ENCODE peak calls at places on chromosome 6, in seven cellular contexts. A is astrocyte, Y is right lobe of liver, O is left ventricle myocardium inferior, N is NB4, K is heart right ventricle, D is fibroblast of the aortic adventitia. U is an unnamed sample.

GRCh38 chr6:363909-364308 is 27.6 kb upstream of the IRF4 start:
- DNase-seq in A (no peak), Y (peak; percentile 40), O (peak; percentile 11), N (no peak), K (no peak), D (no peak), U (no peak)

GRCh38 chr6:118584906-118585305 is 36.8 kb downstream of the PLN start:
- DNase-seq in A (no peak), Y (no peak), O (no peak), N (no peak), K (no peak), D (no peak), U (no peak)

GRCh38 chr6:89310929-89311328 is 4.2 kb downstream of the GABRR2 start:
- DNase-seq in A (peak; percentile 30), Y (no peak), O (no peak), N (no peak), K (no peak), D (peak; percentile 7), U (no peak)

GRCh38 chr6:15061176-15061575 is 184.7 kb upstream of the JARID2 start:
- DNase-seq in A (no peak), Y (no peak), O (no peak), N (no peak), K (no peak), D (no peak), U (no peak)

GRCh38 chr6:109705258-109705657 is 14.2 kb downstream of the FIG4 start:
- DNase-seq in A (peak; percentile 64), Y (peak; percentile 77), O (peak; percentile 77), N (peak; percentile 89), K (peak; percentile 81), D (peak; percentile 95), U (peak; percentile 60)

GRCh38 chr6:108145639-108146038 is 20.2 kb upstream of the NR2E1 start:
- DNase-seq in A (no peak), Y (no peak), O (no peak), N (no peak), K (no peak), D (no peak), U (no peak)

GRCh38 chr6:16819752-16820151 is 58.5 kb upstream of the ATXN1 start:
- DNase-seq in A (no peak), Y (no peak), O (no peak), N (peak; percentile 39), K (no peak), D (peak; percentile 48), U (no peak)

GRCh38 chr6:144722214-144722737 is 437.1 kb downstream of the UTRN start:
- DNase-seq in A (peak; percentile 52), Y (no peak), O (no peak), N (peak; percentile 7), K (no peak), D (peak; percentile 5), U (no peak)

GRCh38 chr6:148965287-148965686 is 218.5 kb downstream of the UST start:
- DNase-seq in A (no peak), Y (no peak), O (no peak), N (no peak), K (no peak), D (peak; percentile 33), U (no peak)

GRCh38 chr6:76771076-76771634 is 692.1 kb downstream of the HTR1B start:
- DNase-seq in A (no peak), Y (no peak), O (peak; percentile 35), N (no peak), K (peak; percentile 38), D (peak; percentile 7), U (no peak)

GRCh38 chr6:158892266-158892665 is 73.1 kb upstream of the EZR start:
- DNase-seq in A (no peak), Y (no peak), O (no peak), N (no peak), K (no peak), D (no peak), U (no peak)

GRCh38 chr6:93523365-93523764 is 104.0 kb upstream of the EPHA7 start:
- DNase-seq in A (no peak), Y (no peak), O (no peak), N (no peak), K (no peak), D (no peak), U (no peak)

GRCh38 chr6:144736763-144737162 is 451.6 kb downstream of the UTRN start:
- DNase-seq in A (no peak), Y (no peak), O (no peak), N (no peak), K (no peak), D (no peak), U (no peak)

GRCh38 chr6:11056871-11057270 is 12.8 kb upstream of the ELOVL2 start:
- DNase-seq in A (no peak), Y (no peak), O (no peak), N (no peak), K (no peak), D (no peak), U (no peak)

GRCh38 chr6:137933696-137934095 is 66.6 kb downstream of the TNFAIP3 start:
- DNase-seq in A (peak; percentile 80), Y (no peak), O (peak; percentile 33), N (no peak), K (peak; percentile 33), D (peak; percentile 99), U (no peak)

GRCh38 chr6:127247114-127248096 is 19.3 kb upstream of the RNF146 start:
- DNase-seq in A (no peak), Y (no peak), O (no peak), N (no peak), K (no peak), D (peak; percentile 50), U (no peak)

GRCh38 chr6:164379786-164380185 is 929.6 kb downstream of the C6orf118 start:
- DNase-seq in A (peak; percentile 20), Y (no peak), O (no peak), N (no peak), K (no peak), D (peak; percentile 33), U (no peak)

GRCh38 chr6:71982385-71982784 is 96.0 kb downstream of the RIMS1 start:
- DNase-seq in A (no peak), Y (no peak), O (no peak), N (no peak), K (no peak), D (no peak), U (no peak)
- H3K4me3 ChIP-seq in A (no peak overlapping the region), Y (no peak overlapping the region), O (no peak overlapping the region), N (no peak overlapping the region), K (no peak overlapping the region), D (no peak overlapping the region), U (no peak overlapping the region)

GRCh38 chr6:156662025-156662445 is 115.1 kb upstream of the ARID1B start:
- DNase-seq in A (no peak), Y (no peak), O (no peak), N (peak; percentile 61), K (no peak), D (peak; percentile 94), U (peak; percentile 45)
- TF ChIP-seq CTCF in A (peak; percentile 55), Y (peak; percentile 39), O (peak; percentile 52), N (peak; percentile 83), K (peak; percentile 48), D (peak; percentile 80), U (peak; percentile 27)

GRCh38 chr6:168132531-168133184 is 53.6 kb upstream of the FRMD1 start:
- DNase-seq in A (peak; percentile 76), Y (no peak), O (peak; percentile 69), N (peak; percentile 12), K (peak; percentile 75), D (peak; percentile 76), U (no peak)
- H3K4me3 ChIP-seq in A (peak overlapping the region; percentile 25), Y (no peak overlapping the region), O (peak overlapping the region; percentile 58), N (no peak overlapping the region), K (peak overlapping the region; percentile 39), D (peak overlapping the region; percentile 25), U (peak overlapping the region; percentile 18)

DNA sequence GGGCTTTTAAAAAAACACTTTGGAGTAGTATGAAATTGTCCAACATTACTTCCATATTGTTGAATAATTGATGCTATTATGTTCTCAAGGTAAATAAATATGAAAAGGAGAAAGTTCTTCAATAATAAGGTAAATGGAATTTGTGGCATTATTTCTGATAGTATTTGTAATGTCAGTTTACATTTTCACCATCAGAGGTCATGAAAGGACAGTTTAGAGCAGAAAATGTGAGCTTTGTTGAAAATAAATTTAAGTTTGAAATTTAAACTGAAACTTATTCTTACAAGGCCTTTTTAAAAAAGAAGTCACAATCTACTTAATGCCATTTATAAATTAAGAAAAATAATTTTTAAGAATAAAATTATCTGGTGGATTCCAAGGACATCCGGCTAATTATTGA is 15.8 kb upstream of the CEP162 start:
- DNase-seq in A (no peak), Y (no peak), O (no peak), N (no peak), K (no peak), D (peak; percentile 18), U (no peak)
- TF ChIP-seq CTCF in A (no peak), Y (peak; percentile 33), O (no peak), N (no peak), K (no peak), D (no peak), U (no peak)

DNA sequence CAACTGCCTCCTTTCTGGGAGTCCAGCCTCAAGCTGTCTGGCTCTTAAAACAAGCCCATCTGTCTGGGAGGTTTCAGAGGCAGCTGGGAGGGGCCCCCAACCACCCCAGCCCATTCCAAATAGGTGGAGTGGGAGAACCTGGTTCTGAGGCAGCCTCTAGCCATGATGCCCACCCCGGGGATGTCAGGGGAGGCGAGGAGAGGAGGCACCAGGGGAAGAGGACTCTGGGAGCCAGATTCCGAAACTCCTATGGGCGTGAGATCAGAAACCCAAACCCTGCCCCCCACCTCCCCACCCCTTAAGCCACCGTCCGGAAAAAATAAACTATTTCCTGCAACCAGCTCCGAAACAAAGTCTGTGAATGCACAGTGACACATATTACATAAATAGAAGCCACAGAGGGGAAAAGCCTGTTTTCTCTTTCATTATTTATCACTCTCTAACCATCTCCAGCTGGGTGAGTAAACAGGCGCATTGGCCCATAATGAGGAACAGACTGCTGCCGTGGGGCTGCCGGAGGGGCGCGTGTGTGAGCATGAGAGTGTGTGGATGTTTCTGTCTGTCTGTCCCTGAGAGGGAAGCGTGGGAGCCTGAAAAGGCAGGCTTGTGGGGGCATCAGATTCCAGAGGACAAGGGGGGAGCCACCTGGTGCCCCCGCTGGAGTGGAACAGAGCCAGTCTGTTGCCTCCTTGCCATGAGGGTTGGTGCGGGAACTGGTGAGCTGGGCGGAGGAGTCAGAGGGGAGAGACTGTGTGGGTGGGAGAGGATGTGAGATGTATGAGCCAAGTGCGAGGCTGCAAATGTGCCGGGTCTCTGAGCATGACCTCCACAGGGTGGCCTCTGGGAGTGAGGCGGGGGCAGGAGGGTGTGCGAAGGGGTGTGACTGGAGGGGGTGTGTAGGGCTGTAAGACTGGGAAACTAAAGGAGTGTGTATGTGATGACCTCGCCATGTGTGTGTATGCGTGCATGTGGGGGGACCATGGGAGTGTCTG is 14.3 kb upstream of the FOXP4 start:
- DNase-seq in A (peak; percentile 42), Y (no peak), O (no peak), N (peak; percentile 27), K (no peak), D (peak; percentile 55), U (peak; percentile 23)
- H3K4me3 ChIP-seq in A (peak overlapping the region; percentile 27), Y (no peak overlapping the region), O (no peak overlapping the region), N (no peak overlapping the region), K (peak overlapping the region; percentile 22), D (no peak overlapping the region), U (peak overlapping the region; percentile 23)